ENCODE peak calls at places on chromosome 3, in four cellular contexts. I is A549, G is IMR-90, V is K562. R is an unnamed sample.

GRCh38 chr3:147513785-147514184 is 104.6 kb downstream of the ZIC1 start:
- DNase-seq in I (no peak), G (no peak), V (no peak), R (no peak)

GRCh38 chr3:20904674-20905073 is 718.7 kb upstream of the SGO1 start:
- DNase-seq in I (no peak), G (no peak), V (peak), R (no peak)

GRCh38 chr3:13567684-13568514 is 19.0 kb downstream of the FBLN2 start:
- DNase-seq in I (no peak), G (no peak), V (no peak), R (no peak)

GRCh38 chr3:148366743-148367410 is 330.8 kb upstream of the AGTR1 start:
- DNase-seq in I (peak), G (peak), V (no peak), R (no peak)

GRCh38 chr3:62436785-62437184 is 63.4 kb upstream of the FEZF2 start:
- DNase-seq in I (no peak), G (no peak), V (no peak), R (no peak)

GRCh38 chr3:197555281-197556261 is at the start of gene BDH1:
- DNase-seq in I (no peak), G (no peak), V (no peak), R (no peak)

GRCh38 chr3:147411235-147411607 is 2.1 kb downstream of the ZIC1 start:
- DNase-seq in I (no peak), G (peak), V (no peak), R (no peak)

GRCh38 chr3:107660316-107660976 is 137.7 kb downstream of the BBX start:
- DNase-seq in I (no peak), G (peak), V (no peak), R (no peak)

GRCh38 chr3:152671998-152672649 is 162.8 kb upstream of the P2RY1 start:
- DNase-seq in I (no peak), G (no peak), V (no peak), R (no peak)

GRCh38 chr3:184786271-184787010 is 25.5 kb upstream of the VPS8 start:
- DNase-seq in I (no peak), G (peak), V (no peak), R (no peak)

GRCh38 chr3:79534732-79535131 is 233.1 kb downstream of the ROBO1 start:
- DNase-seq in I (no peak), G (no peak), V (no peak), R (no peak)

GRCh38 chr3:175338775-175339535 is 479.8 kb downstream of the NAALADL2 start:
- DNase-seq in I (peak), G (peak), V (no peak), R (no peak)

GRCh38 chr3:138943724-138944131 is 3.2 kb downstream of the FOXL2 start:
- DNase-seq in I (no peak), G (no peak), V (no peak), R (no peak)

GRCh38 chr3:102068327-102068726 is 219.0 kb downstream of the NFKBIZ start:
- DNase-seq in I (no peak), G (no peak), V (no peak), R (no peak)

GRCh38 chr3:41334426-41334825 is 135.1 kb downstream of the CTNNB1 start:
- DNase-seq in I (no peak), G (no peak), V (no peak), R (no peak)

GRCh38 chr3:133940536-133940935 is 44.9 kb upstream of the RAB6B start:
- DNase-seq in I (no peak), G (no peak), V (no peak), R (no peak)

GRCh38 chr3:133890972-133891644 is 4.6 kb downstream of the RAB6B start:
- DNase-seq in I (no peak), G (no peak), V (no peak), R (no peak)

GRCh38 chr3:104190681-104191080 is 1176.0 kb upstream of the ALCAM start:
- DNase-seq in I (no peak), G (no peak), V (no peak), R (no peak)

GRCh38 chr3:12611117-12611516 is 52.8 kb downstream of the RAF1 start:
- DNase-seq in I (no peak), G (no peak), V (no peak), R (no peak)

GRCh38 chr3:193909387-193909786 is 226.6 kb upstream of the HES1 start:
- DNase-seq in I (no peak), G (no peak), V (no peak), R (peak)

GRCh38 chr3:25971736-25972135 is 181.8 kb downstream of the OXSM start:
- DNase-seq in I (no peak), G (no peak), V (no peak), R (no peak)

GRCh38 chr3:16841906-16842709 is 42.6 kb upstream of the PLCL2 start:
- DNase-seq in I (no peak), G (no peak), V (no peak), R (peak)

GRCh38 chr3:117084739-117085270 is 375.2 kb downstream of the TUSC7 start:
- DNase-seq in I (no peak), G (no peak), V (no peak), R (no peak)

GRCh38 chr3:106945435-106945834 is 431.8 kb upstream of the CCDC54 start:
- DNase-seq in I (no peak), G (peak), V (no peak), R (no peak)

GRCh38 chr3:184237211-184237610 is 7.8 kb downstream of the VWA5B2 start:
- DNase-seq in I (no peak), G (no peak), V (no peak), R (no peak)

GRCh38 chr3:194315965-194316361 is 35.2 kb downstream of the CPN2 start:
- DNase-seq in I (no peak), G (no peak), V (no peak), R (no peak)

GRCh38 chr3:187741403-187742350 is 3.6 kb downstream of the BCL6 start:
- DNase-seq in I (peak), G (peak), V (peak), R (no peak)

DNA sequence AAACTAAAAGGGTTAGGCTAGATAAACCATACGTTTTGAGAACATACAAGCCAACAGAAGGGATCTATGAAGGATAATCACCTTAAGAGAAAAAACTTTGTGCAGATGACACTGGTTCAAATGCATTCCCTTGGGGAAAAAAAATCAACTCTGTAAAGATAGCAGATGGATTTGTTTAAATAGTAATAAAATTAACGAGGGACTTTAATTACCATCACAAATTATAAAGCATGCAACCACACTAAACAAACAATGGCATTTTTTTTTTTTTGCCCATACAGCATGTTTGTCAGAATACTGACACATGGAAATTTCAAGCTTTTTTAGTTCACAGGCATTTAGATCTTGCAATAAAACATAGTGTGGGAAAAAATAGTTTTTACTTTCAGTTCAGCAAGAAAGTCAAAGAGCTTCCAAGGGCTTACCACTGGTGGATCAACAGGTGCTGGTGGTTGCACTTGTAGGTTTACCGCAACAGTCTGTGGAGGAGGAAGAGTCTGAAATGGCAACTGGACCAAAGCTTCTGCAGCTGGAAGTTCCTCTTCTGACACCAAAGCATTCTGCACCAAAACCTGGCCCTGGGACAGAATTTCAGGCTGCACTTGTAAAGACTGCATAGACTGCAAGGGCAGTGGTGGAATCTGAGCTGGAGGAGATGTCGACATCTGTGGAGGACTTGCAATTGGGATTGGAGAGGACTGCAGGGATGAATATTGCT is 53.1 kb downstream of the PHC3 start:
- DNase-seq in I (no peak), G (no peak), V (no peak), R (peak)
- TF ChIP-seq CEBPB in I (no peak), G (no peak), V (no peak), R (no peak)

GRCh38 chr3:178181784-178182183 is 354.5 kb upstream of the KCNMB2 start:
- DNase-seq in I (no peak), G (no peak), V (no peak), R (no peak)

GRCh38 chr3:178186666-178187065 is 349.6 kb upstream of the KCNMB2 start:
- DNase-seq in I (no peak), G (no peak), V (no peak), R (no peak)

GRCh38 chr3:178181085-178181484 is 355.2 kb upstream of the KCNMB2 start:
- DNase-seq in I (no peak), G (no peak), V (no peak), R (no peak)

GRCh38 chr3:178182337-178182761 is 353.9 kb upstream of the KCNMB2 start:
- DNase-seq in I (no peak), G (no peak), V (no peak), R (no peak)
- TF ChIP-seq CEBPB in I (no peak), G (no peak), V (no peak), R (no peak)

DNA sequence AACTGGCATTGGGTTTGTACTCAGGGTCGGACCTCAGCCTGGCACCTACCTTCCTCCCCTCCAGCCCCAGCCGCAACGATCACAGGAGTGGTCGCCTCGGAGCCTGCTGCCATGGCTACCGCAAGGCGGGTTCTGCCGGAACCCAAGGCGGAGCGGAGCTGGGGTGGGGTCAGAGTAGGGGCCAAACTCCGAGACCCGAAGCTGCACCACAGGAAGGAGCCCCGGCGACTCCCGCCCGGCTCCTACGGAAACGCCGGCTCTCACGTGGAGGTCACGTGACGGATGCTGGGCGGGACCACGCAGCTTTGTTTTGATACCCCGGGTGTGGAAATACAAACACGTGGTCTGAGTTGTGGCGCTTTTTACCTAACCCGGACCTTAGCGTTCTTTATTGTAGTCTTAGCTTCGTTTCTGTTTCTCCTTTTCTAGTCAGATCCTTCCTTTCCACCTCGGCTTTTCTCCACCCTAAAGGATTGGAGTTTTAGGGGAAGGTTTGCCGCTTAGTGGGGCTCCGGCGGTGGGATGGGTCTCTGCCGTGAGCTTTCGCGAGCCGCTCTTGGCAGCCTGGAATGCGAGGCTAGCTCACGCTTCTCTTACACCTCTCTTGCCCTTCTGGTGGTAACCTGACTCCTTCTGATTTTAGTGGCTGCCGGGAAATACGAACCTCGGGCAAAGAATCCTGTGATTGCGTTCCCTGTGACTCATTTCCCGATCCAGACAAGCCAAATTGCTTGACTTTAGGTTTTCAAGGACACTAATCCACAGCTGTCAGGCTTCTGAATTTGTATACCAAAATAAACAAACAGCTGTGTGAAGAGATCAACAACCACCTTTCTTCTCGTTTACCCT is at the start of gene HSPBAP1:
- DNase-seq in I (peak), G (peak), V (peak), R (peak)
- TF ChIP-seq CEBPB in I (no peak), G (peak), V (peak), R (no peak)

GRCh38 chr3:9279959-9280358 is 30.5 kb upstream of the SRGAP3 start:
- DNase-seq in I (no peak), G (peak), V (no peak), R (no peak)
- TF ChIP-seq CEBPB in I (no peak), G (no peak), V (no peak), R (no peak)

DNA sequence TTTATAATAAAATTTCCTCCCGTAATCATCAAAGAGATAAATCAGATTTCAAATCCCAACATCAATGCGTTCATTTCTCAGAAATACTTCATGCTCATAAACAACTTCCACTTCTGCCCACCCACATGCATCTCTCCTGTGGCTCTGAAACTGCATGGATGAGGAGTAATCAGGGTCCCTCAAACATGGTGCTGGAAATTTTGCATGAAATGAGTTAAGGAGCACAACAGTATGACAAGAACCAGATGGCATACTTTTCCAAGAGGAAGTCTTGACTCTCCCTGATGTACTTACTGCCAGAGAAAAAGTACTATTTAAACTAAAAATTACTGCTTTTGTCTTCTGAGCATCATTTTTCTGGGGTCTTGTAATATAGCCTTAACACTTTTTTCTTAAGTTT is 26.9 kb upstream of the MFSD1 start:
- DNase-seq in I (no peak), G (no peak), V (no peak), R (no peak)
- TF ChIP-seq CEBPB in I (no peak), G (no peak), V (no peak), R (no peak)

GRCh38 chr3:140187648-140188221 is 252.8 kb downstream of the CLSTN2 start:
- DNase-seq in I (no peak), G (no peak), V (no peak), R (no peak)
- TF ChIP-seq CEBPB in I (no peak), G (no peak), V (no peak), R (no peak)

DNA sequence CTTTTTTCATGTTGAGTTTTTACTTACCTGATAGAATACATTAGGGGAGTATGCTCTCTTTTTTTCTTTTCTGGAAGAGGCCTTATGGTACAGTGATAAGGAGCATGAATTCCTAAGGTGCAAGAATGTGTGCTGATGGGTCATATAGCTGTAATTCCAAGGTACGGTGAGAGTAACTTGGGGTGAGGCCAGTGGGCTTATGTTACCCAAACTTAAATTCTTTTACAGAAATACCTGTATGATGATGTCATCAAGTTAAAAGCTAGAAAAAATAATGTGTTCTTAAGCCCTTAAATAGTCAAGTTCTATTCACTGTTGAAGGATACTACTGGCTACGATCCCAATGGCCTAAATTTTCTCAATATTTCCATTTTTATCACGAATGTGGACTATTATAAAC is 111.2 kb downstream of the GMPS start:
- DNase-seq in I (no peak), G (peak), V (no peak), R (no peak)
- TF ChIP-seq CEBPB in I (no peak), G (no peak), V (no peak), R (no peak)

GRCh38 chr3:141663993-141664392 is 74.1 kb upstream of the RNF7 start:
- DNase-seq in I (no peak), G (peak), V (no peak), R (no peak)

GRCh38 chr3:141661229-141662196 is 76.6 kb upstream of the RNF7 start:
- DNase-seq in I (no peak), G (no peak), V (no peak), R (no peak)

GRCh38 chr3:141656771-141657170 is 81.3 kb upstream of the RNF7 start:
- DNase-seq in I (no peak), G (peak), V (no peak), R (no peak)

GRCh38 chr3:141660598-141660947 is 77.5 kb upstream of the RNF7 start:
- DNase-seq in I (no peak), G (peak), V (no peak), R (no peak)

GRCh38 chr3:141659821-141660597 is 78.1 kb upstream of the RNF7 start:
- DNase-seq in I (peak), G (peak), V (peak), R (no peak)
- TF ChIP-seq CEBPB in I (no peak), G (no peak), V (no peak), R (no peak)

DNA sequence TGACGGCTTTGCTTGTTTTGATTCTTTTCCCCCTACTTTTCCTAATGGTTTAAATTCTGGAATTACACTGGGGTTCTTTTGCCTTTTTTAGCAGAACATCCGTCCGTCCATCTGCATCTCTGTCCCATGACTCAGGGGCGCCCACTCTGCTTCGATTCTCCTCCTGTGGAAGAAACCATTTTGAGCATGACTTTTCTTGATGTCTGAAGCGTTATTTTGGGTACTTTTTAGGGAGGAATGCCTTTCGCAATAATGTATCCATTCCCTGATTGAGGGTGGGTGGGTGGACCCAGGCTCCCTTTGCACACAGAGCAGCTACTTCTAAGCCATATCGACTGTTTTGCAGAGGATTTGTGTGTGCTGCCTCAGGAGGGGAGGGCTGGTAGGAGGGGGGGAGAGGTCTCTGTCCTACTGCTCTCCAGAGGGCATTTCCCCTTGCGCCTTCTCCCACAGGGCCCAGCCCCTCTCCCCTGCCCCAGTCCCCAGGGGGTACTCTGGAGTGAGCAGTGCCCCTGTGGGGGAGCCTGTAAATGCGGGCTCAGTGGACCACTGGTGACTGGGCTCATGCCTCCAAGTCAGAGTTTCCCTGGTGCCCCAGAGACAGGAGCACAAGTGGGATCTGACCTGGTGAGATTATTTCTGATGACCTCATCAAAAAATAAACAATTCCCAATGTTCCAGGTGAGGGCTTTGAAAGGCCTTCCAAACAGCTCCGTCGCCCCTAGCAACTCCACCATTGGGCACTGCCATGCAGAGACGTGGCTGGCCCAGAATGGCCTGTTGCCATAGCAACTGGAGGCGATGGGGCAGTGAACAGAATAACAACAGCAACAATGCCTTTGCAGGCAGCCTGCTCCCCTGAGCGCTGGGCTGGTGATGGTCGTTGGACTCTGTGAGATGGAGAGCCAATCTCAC is 19.4 kb upstream of the BSN start:
- DNase-seq in I (no peak), G (no peak), V (no peak), R (no peak)
- TF ChIP-seq CEBPB in I (no peak), G (peak), V (no peak), R (no peak)

DNA sequence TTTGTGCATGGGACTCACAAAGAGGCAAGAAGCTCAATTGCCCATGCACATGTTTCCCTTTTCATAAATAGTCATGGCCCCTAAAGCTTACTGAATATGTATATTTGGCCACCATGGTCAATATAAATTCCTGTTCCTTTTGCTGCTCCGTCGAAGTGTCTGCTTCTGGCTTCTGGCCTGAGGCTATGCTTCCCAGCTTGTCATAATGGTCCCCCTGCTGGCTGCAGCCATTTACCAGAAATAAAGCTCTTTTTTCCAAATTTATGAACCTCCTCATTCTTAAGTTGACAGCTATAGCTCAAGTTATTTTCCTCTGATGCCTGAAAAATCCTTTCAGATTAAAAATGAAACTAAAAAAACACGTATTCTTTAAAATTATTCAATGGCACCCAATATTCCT is 602.1 kb downstream of the VGLL3 start:
- DNase-seq in I (no peak), G (no peak), V (no peak), R (no peak)
- TF ChIP-seq CEBPB in I (no peak), G (no peak), V (no peak), R (no peak)